ENCODE peak calls at places on chromosomes 13 and 19, in eight cellular contexts. C is heart right ventricle; M is upper lobe of left lung; A is Panc1; R is psoas muscle; J is HepG2; X is CD4-positive, alpha-beta T cell; O is left lung. N is an unnamed sample.
A peak's percentile ranks its signal among the peaks of the same experiment; 100 is the strongest.

GRCh38 chr13:28047784-28048388 is 52.5 kb downstream of the FLT3 start:
- ATAC-seq in C (no peak), M (no peak), A (no peak), R (no peak), J (no peak), X (peak; percentile 43), O (no peak), N (no peak)

GRCh38 chr19:34662919-34663318 is 14.0 kb downstream of the SCGB2B2 start:
- ATAC-seq in C (no peak), M (peak; percentile 58), A (peak; percentile 81), R (peak; percentile 72), J (peak; percentile 74), X (peak; percentile 100), O (peak; percentile 45), N (no peak)

GRCh38 chr13:40197049-40197448 is 469.4 kb downstream of the FOXO1 start:
- ATAC-seq in C (no peak), M (no peak), A (no peak), R (no peak), J (no peak), X (no peak), O (no peak), N (no peak)

GRCh38 chr19:41175825-41176734 is 16.9 kb upstream of the CYP2S1 start:
- ATAC-seq in C (peak; percentile 82), M (peak; percentile 94), A (peak; percentile 85), R (no peak), J (peak; percentile 93), X (peak; percentile 96), O (peak; percentile 91), N (peak; percentile 71)

GRCh38 chr13:23547000-23547590 is 23.1 kb upstream of the TNFRSF19 start:
- ATAC-seq in C (peak; percentile 77), M (no peak), A (peak; percentile 51), R (peak; percentile 83), J (no peak), X (no peak), O (peak; percentile 51), N (peak; percentile 63)

GRCh38 chr19:3632098-3632497 is 5.5 kb upstream of the CACTIN start:
- ATAC-seq in C (no peak), M (no peak), A (no peak), R (no peak), J (no peak), X (no peak), O (no peak), N (no peak)

GRCh38 chr19:41548954-41549688 is 26.8 kb upstream of the CEACAM21 start:
- ATAC-seq in C (peak; percentile 68), M (no peak), A (no peak), R (peak; percentile 57), J (no peak), X (peak; percentile 63), O (peak; percentile 59), N (no peak)

GRCh38 chr19:13044160-13044853 is 49.0 kb downstream of the NFIX start:
- ATAC-seq in C (no peak), M (no peak), A (peak; percentile 47), R (peak; percentile 26), J (no peak), X (no peak), O (peak; percentile 33), N (no peak)

GRCh38 chr13:52405369-52405766 is 604 bp downstream of the THSD1 start:
- ATAC-seq in C (peak; percentile 18), M (no peak), A (peak; percentile 60), R (peak; percentile 41), J (peak; percentile 35), X (no peak), O (peak; percentile 32), N (no peak)

GRCh38 chr19:18846862-18847515 is 15.2 kb downstream of the UPF1 start:
- ATAC-seq in C (peak; percentile 78), M (peak; percentile 88), A (peak; percentile 95), R (peak; percentile 90), J (peak; percentile 90), X (peak; percentile 71), O (peak; percentile 91), N (peak; percentile 88)

GRCh38 chr19:18843960-18844359 is 12.2 kb downstream of the UPF1 start:
- ATAC-seq in C (no peak), M (no peak), A (no peak), R (no peak), J (no peak), X (no peak), O (no peak), N (no peak)

GRCh38 chr19:18847516-18848463 is 16.0 kb downstream of the UPF1 start:
- ATAC-seq in C (peak; percentile 11), M (no peak), A (no peak), R (peak; percentile 32), J (no peak), X (no peak), O (peak; percentile 22), N (no peak)

GRCh38 chr19:18844806-18845329 is 13.1 kb downstream of the UPF1 start:
- ATAC-seq in C (no peak), M (no peak), A (no peak), R (no peak), J (no peak), X (no peak), O (no peak), N (no peak)

DNA sequence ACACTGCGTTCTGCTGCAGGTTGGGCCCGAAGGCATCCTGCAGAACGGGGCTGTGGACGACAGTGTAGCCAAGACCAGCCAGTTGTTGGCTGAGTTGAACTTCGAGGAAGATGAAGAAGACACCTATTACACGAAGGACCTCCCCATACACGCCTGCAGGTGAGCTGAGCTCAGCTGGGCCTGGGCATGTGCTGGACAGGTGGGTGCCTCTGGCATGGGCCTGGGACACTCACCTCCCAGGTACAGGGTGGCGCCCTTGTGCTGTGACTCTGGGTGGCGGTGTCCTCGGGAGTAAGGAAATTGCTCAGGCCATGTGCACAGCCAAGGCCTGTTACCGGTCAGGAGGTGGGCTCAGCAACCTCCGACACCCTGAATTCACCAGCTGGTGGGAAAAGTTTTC is 14.2 kb downstream of the UPF1 start:
- ATAC-seq in C (no peak), M (no peak), A (no peak), R (no peak), J (no peak), X (no peak), O (no peak), N (no peak)
- H3K9me3 ChIP-seq in C (no peaks in the 10 kb centered on the region), M (no peaks in the 10 kb centered on the region), A (no peaks in the 10 kb centered on the region), R (no peaks in the 10 kb centered on the region), J (no peaks in the 10 kb centered on the region), X (no peaks in the 10 kb centered on the region), O (no peaks in the 10 kb centered on the region), N (no peaks in the 10 kb centered on the region)

GRCh38 chr19:56842421-56842820 is 1.9 kb upstream of the PEG3 start:
- ATAC-seq in C (no peak), M (no peak), A (no peak), R (no peak), J (no peak), X (no peak), O (no peak), N (no peak)
- H3K9me3 ChIP-seq in C (peaks cover 33% of the 10 kb centered on the region), M (peaks cover 14% of the 10 kb centered on the region), A (peaks cover 5% of the 10 kb centered on the region), R (no peaks in the 10 kb centered on the region), J (no peaks in the 10 kb centered on the region), X (peaks cover 40% of the 10 kb centered on the region), O (no peaks in the 10 kb centered on the region), N (no peaks in the 10 kb centered on the region)

GRCh38 chr19:44071824-44072542 is at the start of gene ZNF284:
- ATAC-seq in C (peak; percentile 99), M (peak; percentile 97), A (peak; percentile 98), R (peak; percentile 100), J (peak; percentile 99), X (peak; percentile 98), O (peak; percentile 100), N (peak; percentile 99)

GRCh38 chr19:44061038-44061437 is 9.2 kb downstream of the ZNF223 start:
- ATAC-seq in C (no peak), M (no peak), A (no peak), R (no peak), J (no peak), X (no peak), O (no peak), N (no peak)

GRCh38 chr19:44069415-44069814 is 2.5 kb upstream of the ZNF284 start:
- ATAC-seq in C (no peak), M (no peak), A (no peak), R (no peak), J (no peak), X (no peak), O (no peak), N (no peak)

DNA sequence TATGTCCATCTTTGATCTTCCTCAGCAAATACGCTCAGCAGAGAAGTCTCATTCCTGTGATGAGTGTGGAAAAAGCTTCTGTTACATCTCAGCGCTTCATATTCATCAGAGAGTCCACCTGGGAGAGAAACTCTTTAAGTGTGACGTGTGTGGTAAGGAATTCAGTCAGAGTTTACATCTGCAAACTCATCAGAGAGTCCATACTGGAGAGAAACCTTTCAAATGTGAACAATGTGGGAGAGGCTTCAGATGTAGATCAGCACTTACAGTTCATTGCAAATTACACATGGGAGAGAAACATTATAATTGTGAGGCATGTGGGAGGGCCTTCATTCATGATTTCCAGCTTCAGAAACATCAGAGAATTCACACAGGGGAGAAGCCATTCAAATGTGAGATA is 5.7 kb upstream of the ZNF284 start:
- ATAC-seq in C (no peak), M (no peak), A (no peak), R (no peak), J (no peak), X (no peak), O (no peak), N (no peak)
- H3K9me3 ChIP-seq in C (peaks cover 94% of the 10 kb centered on the region), M (peaks cover 53% of the 10 kb centered on the region), A (peaks cover 28% of the 10 kb centered on the region), R (peaks cover 89% of the 10 kb centered on the region), J (no peaks in the 10 kb centered on the region), X (peaks cover 47% of the 10 kb centered on the region), O (peaks cover 2% of the 10 kb centered on the region), N (no peaks in the 10 kb centered on the region)

GRCh38 chr19:10285393-10285792 is 1.4 kb upstream of the ICAM4 start:
- ATAC-seq in C (no peak), M (no peak), A (no peak), R (no peak), J (no peak), X (no peak), O (no peak), N (no peak)

GRCh38 chr19:10283301-10283733 is 3.4 kb upstream of the ICAM4 start:
- ATAC-seq in C (no peak), M (peak; percentile 60), A (no peak), R (no peak), J (no peak), X (no peak), O (peak; percentile 25), N (no peak)

GRCh38 chr19:10286803-10287737 is at the start of gene ICAM4:
- ATAC-seq in C (peak; percentile 81), M (peak; percentile 58), A (peak; percentile 32), R (peak; percentile 41), J (peak; percentile 41), X (peak; percentile 22), O (peak; percentile 51), N (no peak)

GRCh38 chr19:10284641-10285278 is 2.0 kb upstream of the ICAM4 start:
- ATAC-seq in C (no peak), M (no peak), A (no peak), R (no peak), J (no peak), X (no peak), O (no peak), N (no peak)

GRCh38 chr19:10283786-10284540 is 2.8 kb upstream of the ICAM4 start:
- ATAC-seq in C (no peak), M (peak; percentile 1), A (no peak), R (no peak), J (no peak), X (no peak), O (peak; percentile 1), N (no peak)
- H3K9me3 ChIP-seq in C (no peaks in the 10 kb centered on the region), M (no peaks in the 10 kb centered on the region), A (no peaks in the 10 kb centered on the region), R (no peaks in the 10 kb centered on the region), J (no peaks in the 10 kb centered on the region), X (no peaks in the 10 kb centered on the region), O (no peaks in the 10 kb centered on the region), N (no peaks in the 10 kb centered on the region)

GRCh38 chr13:99366075-99366987 is 59.1 kb upstream of the GPR183 start:
- ATAC-seq in C (no peak), M (no peak), A (no peak), R (no peak), J (no peak), X (no peak), O (no peak), N (no peak)
- H3K9me3 ChIP-seq in C (no peaks in the 10 kb centered on the region), M (no peaks in the 10 kb centered on the region), A (no peaks in the 10 kb centered on the region), R (no peaks in the 10 kb centered on the region), J (no peaks in the 10 kb centered on the region), X (no peaks in the 10 kb centered on the region), O (no peaks in the 10 kb centered on the region), N (no peaks in the 10 kb centered on the region)